ENCODE peak calls at places on chromosomes 4 and X, in ten cellular contexts. One of them, this sample, is unnamed.
A peak's percentile ranks its signal among the peaks of the same experiment; 100 is the strongest.

GRCh38 chr4:78544681-78545080 is 6.9 kb upstream of the ANXA3 start:
- DNase-seq in nucleus accumbens: no peak
- DNase-seq in stimulated activated naive CD8-positive, alpha-beta T cell treated with anti-CD3 and anti-CD28 coated beads, Interleukin-15, amount 100 ng/mL, for 72 hours: no peak
- DNase-seq in foreskin fibroblast: no peak
- DNase-seq in NCI-H460: no peak
- DNase-seq in neural crest cell: no peak
- DNase-seq in activated CD8-positive, alpha-beta memory T cell treated with anti-CD3 and anti-CD28 coated beads for 1 hour: no peak
- DNase-seq in stimulated activated CD4-positive, alpha-beta T cell treated with anti-CD3 and anti-CD28 coated beads, TNF-alpha, amount 100 ng/mL, for 48 hours: no peak
- DNase-seq in left ventricle myocardium superior: no peak
- DNase-seq in midbrain: no peak
- DNase-seq in this sample: no peak

GRCh38 chr4:24382381-24382780 is 202.0 kb downstream of the DHX15 start:
- DNase-seq in foreskin fibroblast: no peak
- DNase-seq in midbrain: no peak
- DNase-seq in stimulated activated CD4-positive, alpha-beta T cell treated with anti-CD3 and anti-CD28 coated beads, TNF-alpha, amount 100 ng/mL, for 48 hours: no peak
- DNase-seq in left ventricle myocardium superior: no peak
- DNase-seq in activated CD8-positive, alpha-beta memory T cell treated with anti-CD3 and anti-CD28 coated beads for 1 hour: no peak
- DNase-seq in NCI-H460: no peak
- DNase-seq in neural crest cell: no peak
- DNase-seq in stimulated activated naive CD8-positive, alpha-beta T cell treated with anti-CD3 and anti-CD28 coated beads, Interleukin-15, amount 100 ng/mL, for 72 hours: no peak
- DNase-seq in nucleus accumbens: no peak
- DNase-seq in this sample: no peak

GRCh38 chr4:183469936-183470335 is 25.5 kb downstream of the CDKN2AIP start:
- DNase-seq in NCI-H460: no peak
- DNase-seq in left ventricle myocardium superior: no peak
- DNase-seq in foreskin fibroblast: no peak
- DNase-seq in stimulated activated naive CD8-positive, alpha-beta T cell treated with anti-CD3 and anti-CD28 coated beads, Interleukin-15, amount 100 ng/mL, for 72 hours: no peak
- DNase-seq in midbrain: no peak
- DNase-seq in nucleus accumbens: no peak
- DNase-seq in neural crest cell: no peak
- DNase-seq in stimulated activated CD4-positive, alpha-beta T cell treated with anti-CD3 and anti-CD28 coated beads, TNF-alpha, amount 100 ng/mL, for 48 hours: no peak
- DNase-seq in activated CD8-positive, alpha-beta memory T cell treated with anti-CD3 and anti-CD28 coated beads for 1 hour: no peak
- DNase-seq in this sample: no peak

GRCh38 chrX:8730812-8731578 is 942 bp downstream of the ANOS1 start:
- DNase-seq in stimulated activated naive CD8-positive, alpha-beta T cell treated with anti-CD3 and anti-CD28 coated beads, Interleukin-15, amount 100 ng/mL, for 72 hours: no peak
- DNase-seq in activated CD8-positive, alpha-beta memory T cell treated with anti-CD3 and anti-CD28 coated beads for 1 hour: no peak
- DNase-seq in NCI-H460: no peak
- DNase-seq in midbrain: no peak
- DNase-seq in nucleus accumbens: peak; percentile 2
- DNase-seq in left ventricle myocardium superior: peak; percentile 31
- DNase-seq in stimulated activated CD4-positive, alpha-beta T cell treated with anti-CD3 and anti-CD28 coated beads, TNF-alpha, amount 100 ng/mL, for 48 hours: no peak
- DNase-seq in foreskin fibroblast: no peak
- DNase-seq in neural crest cell: peak; percentile 22
- DNase-seq in this sample: no peak

GRCh38 chrX:39577976-39578962 is 519.5 kb downstream of the BCOR start:
- DNase-seq in stimulated activated CD4-positive, alpha-beta T cell treated with anti-CD3 and anti-CD28 coated beads, TNF-alpha, amount 100 ng/mL, for 48 hours: peak; percentile 48
- DNase-seq in foreskin fibroblast: no peak
- DNase-seq in left ventricle myocardium superior: peak; percentile 53
- DNase-seq in activated CD8-positive, alpha-beta memory T cell treated with anti-CD3 and anti-CD28 coated beads for 1 hour: peak; percentile 2
- DNase-seq in neural crest cell: no peak
- DNase-seq in nucleus accumbens: no peak
- DNase-seq in midbrain: no peak
- DNase-seq in NCI-H460: no peak
- DNase-seq in stimulated activated naive CD8-positive, alpha-beta T cell treated with anti-CD3 and anti-CD28 coated beads, Interleukin-15, amount 100 ng/mL, for 72 hours: peak; percentile 50
- DNase-seq in this sample: no peak

GRCh38 chr4:10104211-10104990 is 12.2 kb downstream of the WDR1 start:
- DNase-seq in foreskin fibroblast: no peak
- DNase-seq in neural crest cell: no peak
- DNase-seq in left ventricle myocardium superior: no peak
- DNase-seq in stimulated activated naive CD8-positive, alpha-beta T cell treated with anti-CD3 and anti-CD28 coated beads, Interleukin-15, amount 100 ng/mL, for 72 hours: no peak
- DNase-seq in midbrain: peak; percentile 16
- DNase-seq in nucleus accumbens: no peak
- DNase-seq in stimulated activated CD4-positive, alpha-beta T cell treated with anti-CD3 and anti-CD28 coated beads, TNF-alpha, amount 100 ng/mL, for 48 hours: no peak
- DNase-seq in activated CD8-positive, alpha-beta memory T cell treated with anti-CD3 and anti-CD28 coated beads for 1 hour: no peak
- DNase-seq in NCI-H460: no peak
- DNase-seq in this sample: no peak

GRCh38 chr4:59135248-59135802 is 2025.1 kb upstream of the IGFBP7 start:
- DNase-seq in midbrain: no peak
- DNase-seq in NCI-H460: no peak
- DNase-seq in foreskin fibroblast: no peak
- DNase-seq in left ventricle myocardium superior: no peak
- DNase-seq in stimulated activated naive CD8-positive, alpha-beta T cell treated with anti-CD3 and anti-CD28 coated beads, Interleukin-15, amount 100 ng/mL, for 72 hours: no peak
- DNase-seq in stimulated activated CD4-positive, alpha-beta T cell treated with anti-CD3 and anti-CD28 coated beads, TNF-alpha, amount 100 ng/mL, for 48 hours: no peak
- DNase-seq in nucleus accumbens: no peak
- DNase-seq in activated CD8-positive, alpha-beta memory T cell treated with anti-CD3 and anti-CD28 coated beads for 1 hour: no peak
- DNase-seq in neural crest cell: no peak
- DNase-seq in this sample: no peak

GRCh38 chr4:153489856-153490558 is 23.8 kb downstream of the TMEM131L start:
- DNase-seq in foreskin fibroblast: no peak
- DNase-seq in stimulated activated CD4-positive, alpha-beta T cell treated with anti-CD3 and anti-CD28 coated beads, TNF-alpha, amount 100 ng/mL, for 48 hours: no peak
- DNase-seq in neural crest cell: no peak
- DNase-seq in activated CD8-positive, alpha-beta memory T cell treated with anti-CD3 and anti-CD28 coated beads for 1 hour: no peak
- DNase-seq in midbrain: no peak
- DNase-seq in stimulated activated naive CD8-positive, alpha-beta T cell treated with anti-CD3 and anti-CD28 coated beads, Interleukin-15, amount 100 ng/mL, for 72 hours: no peak
- DNase-seq in left ventricle myocardium superior: no peak
- DNase-seq in NCI-H460: no peak
- DNase-seq in nucleus accumbens: no peak
- DNase-seq in this sample: no peak

GRCh38 chr4:93759506-93759905 is 69.0 kb upstream of the ATOH1 start:
- DNase-seq in stimulated activated CD4-positive, alpha-beta T cell treated with anti-CD3 and anti-CD28 coated beads, TNF-alpha, amount 100 ng/mL, for 48 hours: no peak
- DNase-seq in nucleus accumbens: no peak
- DNase-seq in stimulated activated naive CD8-positive, alpha-beta T cell treated with anti-CD3 and anti-CD28 coated beads, Interleukin-15, amount 100 ng/mL, for 72 hours: no peak
- DNase-seq in left ventricle myocardium superior: no peak
- DNase-seq in activated CD8-positive, alpha-beta memory T cell treated with anti-CD3 and anti-CD28 coated beads for 1 hour: no peak
- DNase-seq in foreskin fibroblast: no peak
- DNase-seq in neural crest cell: no peak
- DNase-seq in NCI-H460: no peak
- DNase-seq in midbrain: no peak
- DNase-seq in this sample: no peak

GRCh38 chr4:116397714-116398113 is 687.7 kb downstream of the TRAM1L1 start:
- DNase-seq in activated CD8-positive, alpha-beta memory T cell treated with anti-CD3 and anti-CD28 coated beads for 1 hour: no peak
- DNase-seq in left ventricle myocardium superior: no peak
- DNase-seq in nucleus accumbens: no peak
- DNase-seq in stimulated activated naive CD8-positive, alpha-beta T cell treated with anti-CD3 and anti-CD28 coated beads, Interleukin-15, amount 100 ng/mL, for 72 hours: no peak
- DNase-seq in midbrain: no peak
- DNase-seq in foreskin fibroblast: no peak
- DNase-seq in stimulated activated CD4-positive, alpha-beta T cell treated with anti-CD3 and anti-CD28 coated beads, TNF-alpha, amount 100 ng/mL, for 48 hours: no peak
- DNase-seq in NCI-H460: no peak
- DNase-seq in neural crest cell: no peak
- DNase-seq in this sample: no peak

GRCh38 chr4:183996868-183997267 is 91.8 kb downstream of the STOX2 start:
- DNase-seq in foreskin fibroblast: no peak
- DNase-seq in neural crest cell: no peak
- DNase-seq in nucleus accumbens: no peak
- DNase-seq in activated CD8-positive, alpha-beta memory T cell treated with anti-CD3 and anti-CD28 coated beads for 1 hour: no peak
- DNase-seq in left ventricle myocardium superior: no peak
- DNase-seq in NCI-H460: no peak
- DNase-seq in stimulated activated CD4-positive, alpha-beta T cell treated with anti-CD3 and anti-CD28 coated beads, TNF-alpha, amount 100 ng/mL, for 48 hours: no peak
- DNase-seq in stimulated activated naive CD8-positive, alpha-beta T cell treated with anti-CD3 and anti-CD28 coated beads, Interleukin-15, amount 100 ng/mL, for 72 hours: no peak
- DNase-seq in midbrain: no peak
- DNase-seq in this sample: no peak

GRCh38 chrX:105190252-105190853 is 30.1 kb downstream of the TEX13A start:
- DNase-seq in stimulated activated CD4-positive, alpha-beta T cell treated with anti-CD3 and anti-CD28 coated beads, TNF-alpha, amount 100 ng/mL, for 48 hours: no peak
- DNase-seq in left ventricle myocardium superior: no peak
- DNase-seq in stimulated activated naive CD8-positive, alpha-beta T cell treated with anti-CD3 and anti-CD28 coated beads, Interleukin-15, amount 100 ng/mL, for 72 hours: no peak
- DNase-seq in nucleus accumbens: no peak
- DNase-seq in neural crest cell: peak; percentile 30
- DNase-seq in foreskin fibroblast: no peak
- DNase-seq in midbrain: peak; percentile 30
- DNase-seq in NCI-H460: peak; percentile 5
- DNase-seq in activated CD8-positive, alpha-beta memory T cell treated with anti-CD3 and anti-CD28 coated beads for 1 hour: no peak
- DNase-seq in this sample: peak; percentile 11

GRCh38 chr4:158769175-158769831 is 477 bp downstream of the FNIP2 start:
- DNase-seq in left ventricle myocardium superior: peak; percentile 58
- DNase-seq in neural crest cell: peak; percentile 47
- DNase-seq in midbrain: no peak
- DNase-seq in activated CD8-positive, alpha-beta memory T cell treated with anti-CD3 and anti-CD28 coated beads for 1 hour: peak; percentile 19
- DNase-seq in stimulated activated naive CD8-positive, alpha-beta T cell treated with anti-CD3 and anti-CD28 coated beads, Interleukin-15, amount 100 ng/mL, for 72 hours: peak; percentile 53
- DNase-seq in nucleus accumbens: peak; percentile 31
- DNase-seq in foreskin fibroblast: no peak
- DNase-seq in NCI-H460: no peak
- DNase-seq in stimulated activated CD4-positive, alpha-beta T cell treated with anti-CD3 and anti-CD28 coated beads, TNF-alpha, amount 100 ng/mL, for 48 hours: peak; percentile 29
- DNase-seq in this sample: peak; percentile 61